ENCODE peak calls at places on chromosome 4, in four cellular contexts. G is Karpas-422, C is upper lobe of right lung, R is dorsolateral prefrontal cortex. Z is an unnamed sample. For H3K27me3, the result is how much of the 10 kb centered on the place peaks cover.

GRCh38 chr4:147378780-147379179 is 102.1 kb upstream of the EDNRA start:
- DNase-seq in R (no peak), G (no peak), C (no peak), Z (no peak)

GRCh38 chr4:6049278-6049677 is 31.0 kb upstream of the C4orf50 start:
- DNase-seq in C (no peak), G (no peak), R (no peak), Z (no peak)

GRCh38 chr4:60579335-60579734 is 620.8 kb upstream of the ADGRL3 start:
- DNase-seq in C (no peak), R (no peak), G (no peak), Z (no peak)

GRCh38 chr4:139672732-139673131 is 7.1 kb downstream of the MGST2 start:
- DNase-seq in C (no peak), R (no peak), G (no peak), Z (no peak)

GRCh38 chr4:116882503-116882902 is 202.9 kb downstream of the TRAM1L1 start:
- DNase-seq in R (no peak), G (no peak), C (no peak), Z (no peak)

GRCh38 chr4:40197879-40198689 is 1.3 kb downstream of the RHOH start:
- DNase-seq in G (peak), C (no peak), R (no peak), Z (no peak)

GRCh38 chr4:48337726-48338125 is 3.6 kb upstream of the SLAIN2 start:
- DNase-seq in R (no peak), G (no peak), C (no peak), Z (no peak)

GRCh38 chr4:83054928-83055327 is 19.9 kb downstream of the COPS4 start:
- DNase-seq in R (no peak), C (no peak), G (peak), Z (no peak)

GRCh38 chr4:154686838-154687237 is 57.0 kb upstream of the LRAT start:
- DNase-seq in R (no peak), G (peak), C (no peak), Z (no peak)

GRCh38 chr4:119025440-119025839 is 110.2 kb upstream of the MYOZ2 start:
- DNase-seq in G (no peak), C (peak), R (no peak), Z (no peak)

GRCh38 chr4:100042235-100042634 is 92.2 kb upstream of the H2AZ1 start:
- DNase-seq in R (no peak), G (no peak), C (no peak), Z (no peak)

GRCh38 chr4:99148545-99148944 is 4.4 kb upstream of the ADH4 start:
- DNase-seq in C (no peak), G (no peak), R (no peak), Z (no peak)

GRCh38 chr4:141126769-141127168 is 6.5 kb downstream of the RNF150 start:
- DNase-seq in G (no peak), R (no peak), C (no peak), Z (no peak)

DNA sequence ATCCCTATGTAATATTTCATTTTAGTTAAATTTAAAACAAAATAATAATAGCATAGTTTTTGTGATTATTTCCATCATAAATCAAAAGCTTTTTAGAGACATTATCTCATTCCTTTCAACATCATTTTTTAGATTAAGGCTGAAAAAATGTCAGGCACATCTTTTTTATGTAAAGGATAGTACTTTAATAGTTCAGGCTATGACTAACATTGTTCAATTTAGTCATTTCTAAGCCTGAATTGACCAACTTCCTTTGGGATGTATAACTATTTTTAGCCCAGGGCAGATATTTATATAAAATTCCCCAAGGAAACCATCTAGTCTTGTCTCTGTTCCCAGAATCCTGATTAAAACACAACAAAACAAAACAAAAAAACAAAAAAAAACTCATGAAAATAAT is 145.6 kb upstream of the PCDH18 start:
- DNase-seq in C (no peak), G (no peak), R (no peak), Z (no peak)
- H3K27ac ChIP-seq in C (no peak), G (no peak), R (no peak), Z (no peak)

DNA sequence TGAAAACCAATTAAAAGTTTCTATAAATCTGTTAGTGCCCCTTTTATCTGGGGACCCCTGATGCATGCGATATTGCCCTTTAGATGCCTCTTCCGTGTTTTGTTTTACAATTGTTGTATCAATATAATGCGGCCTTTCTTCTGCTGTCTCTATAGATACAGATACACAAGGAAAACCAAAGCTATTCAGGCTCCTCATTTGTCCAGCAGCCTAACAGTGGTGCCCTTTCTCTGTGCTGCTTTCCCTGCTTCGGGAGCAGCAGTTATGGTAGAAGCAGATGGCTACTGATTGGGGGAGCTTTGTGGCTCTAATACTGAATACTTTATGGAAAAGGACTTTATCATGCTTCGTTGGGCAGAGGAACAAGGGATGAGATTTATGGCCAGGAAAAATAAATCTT is 10.6 kb upstream of the PRDM8 start:
- DNase-seq in R (no peak), G (no peak), C (no peak), Z (no peak)
- H3K27me3 ChIP-seq in R (under half), G (under half), C (half or more), Z (under half)

GRCh38 chr4:2623442-2623841 is 87.0 kb downstream of the FAM193A start:
- DNase-seq in R (no peak), C (peak), G (no peak), Z (no peak)
- H3K27ac ChIP-seq in R (no peak), C (no peak), G (no peak), Z (no peak)

GRCh38 chr4:10529891-10530786 is 72.9 kb upstream of the ZNF518B start:
- DNase-seq in G (no peak), R (no peak), C (no peak), Z (no peak)
- H3K27me3 ChIP-seq in G (under half), R (under half), C (under half), Z (under half)

GRCh38 chr4:128386761-128387599 is 99.4 kb upstream of the PGRMC2 start:
- DNase-seq in G (no peak), R (peak), C (peak), Z (no peak)
- H3K27ac ChIP-seq in G (no peak), R (peak), C (peak), Z (no peak)

GRCh38 chr4:46385235-46385634 is 4.7 kb downstream of the GABRA2 start:
- DNase-seq in C (no peak), R (no peak), G (no peak), Z (no peak)

GRCh38 chr4:46389301-46389761 is 597 bp downstream of the GABRA2 start:
- DNase-seq in G (no peak), C (no peak), R (peak), Z (no peak)

GRCh38 chr4:46387956-46388355 is 2.0 kb downstream of the GABRA2 start:
- DNase-seq in R (no peak), C (no peak), G (no peak), Z (no peak)

GRCh38 chr4:46388860-46389259 is 1.1 kb downstream of the GABRA2 start:
- DNase-seq in R (no peak), G (no peak), C (no peak), Z (no peak)

GRCh38 chr4:46386570-46386969 is 3.4 kb downstream of the GABRA2 start:
- DNase-seq in G (no peak), C (no peak), R (no peak), Z (no peak)
- H3K27me3 ChIP-seq in G (under half), C (under half), R (under half), Z (under half)

DNA sequence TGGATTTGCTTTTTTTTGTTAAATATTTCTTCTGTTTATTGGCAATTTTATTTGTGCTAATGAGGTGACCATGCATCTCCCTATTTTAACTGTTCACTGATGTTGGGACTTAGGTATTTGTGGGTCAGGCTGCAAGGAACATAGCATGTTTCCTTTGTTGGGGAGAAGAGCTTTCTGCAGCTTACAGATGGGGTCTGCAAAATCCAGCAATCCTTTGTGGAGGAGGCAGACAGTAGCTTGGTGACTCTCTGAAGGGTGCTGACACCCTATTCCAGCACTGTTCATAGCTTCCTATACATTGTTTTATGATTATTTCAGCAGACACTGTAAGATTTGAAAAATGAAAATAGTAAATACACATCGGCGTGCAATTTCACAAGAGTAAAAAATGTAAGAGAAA is 491.7 kb downstream of the RAPGEF2 start:
- DNase-seq in R (no peak), C (no peak), G (no peak), Z (no peak)
- H3K27ac ChIP-seq in R (no peak), C (no peak), G (no peak), Z (no peak)

GRCh38 chr4:186726440-186727148 is 2.9 kb upstream of the FAT1 start:
- DNase-seq in G (no peak), C (peak), R (no peak), Z (no peak)
- H3K27me3 ChIP-seq in G (under half), C (under half), R (under half), Z (half or more)

GRCh38 chr4:69754926-69755580 is 5.4 kb downstream of the SULT1B1 start:
- DNase-seq in G (no peak), R (no peak), C (no peak), Z (no peak)
- H3K27ac ChIP-seq in G (no peak), R (no peak), C (no peak), Z (no peak)

GRCh38 chr4:5003372-5003857 is 15.8 kb downstream of the CYTL1 start:
- DNase-seq in R (no peak), G (no peak), C (peak), Z (no peak)

GRCh38 chr4:5009796-5010195 is 9.5 kb downstream of the CYTL1 start:
- DNase-seq in C (no peak), G (no peak), R (no peak), Z (no peak)

GRCh38 chr4:5004496-5004895 is 14.8 kb downstream of the CYTL1 start:
- DNase-seq in R (no peak), G (no peak), C (no peak), Z (no peak)

DNA sequence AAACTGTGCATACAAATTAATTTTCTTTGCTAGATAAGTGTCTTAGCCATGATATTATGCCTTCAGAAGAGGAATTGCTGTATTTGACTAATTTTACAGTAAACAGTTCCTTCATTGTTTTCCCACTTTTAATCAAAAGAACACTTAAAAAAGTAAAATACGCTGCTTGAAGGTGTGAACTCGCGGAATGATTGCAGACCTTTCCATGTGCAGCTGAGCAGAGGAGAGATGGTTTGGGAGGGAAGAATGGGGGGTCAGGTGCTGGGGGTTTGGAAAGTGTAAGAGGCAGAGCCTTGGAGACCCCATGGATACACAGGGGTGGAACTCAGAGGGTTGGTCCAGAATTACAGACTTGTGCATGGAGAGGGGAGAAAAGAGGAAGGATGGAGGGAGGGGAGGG is 15.3 kb downstream of the CYTL1 start:
- DNase-seq in C (no peak), G (no peak), R (no peak), Z (no peak)
- H3K27me3 ChIP-seq in C (under half), G (under half), R (under half), Z (under half)